ENCODE peak calls at places on chromosome X, in seven cellular contexts. J is amniotic stem cell, N is iPS DF 19.7, O is mammary epithelial cell, A is breast epithelium, H is PC-3, Y is endothelial cell of umbilical vein. G is an unnamed sample.

GRCh38 chrX:153726286-153727107 is 1.8 kb downstream of the ABCD1 start:
- DNase-seq in H (peak; percentile 31), J (no peak), N (no peak), Y (peak; percentile 56), A (no peak), O (no peak), G (peak; percentile 63)

GRCh38 chrX:119455264-119455663 is 13.0 kb upstream of the SLC25A5 start:
- DNase-seq in A (no peak), H (peak; percentile 75), Y (no peak), N (no peak), O (peak; percentile 35), J (no peak), G (no peak)

GRCh38 chrX:79162076-79162475 is 17.6 kb downstream of the GPR174 start:
- DNase-seq in J (no peak), H (no peak), N (no peak), O (no peak), Y (no peak), A (no peak), G (peak; percentile 0)

GRCh38 chrX:100995469-100995868 is 26.0 kb downstream of the ARL13A start:
- DNase-seq in O (peak; percentile 70), N (no peak), A (no peak), Y (peak; percentile 37), H (peak; percentile 41), J (no peak), G (peak; percentile 78)

GRCh38 chrX:153641575-153642312 is 5.3 kb upstream of the DUSP9 start:
- DNase-seq in J (no peak), N (no peak), A (no peak), O (no peak), Y (no peak), H (no peak), G (no peak)

GRCh38 chrX:42839632-42840031 is 61.7 kb upstream of the PPP1R2C start:
- DNase-seq in H (no peak), Y (no peak), O (no peak), J (no peak), A (no peak), N (no peak), G (no peak)

GRCh38 chrX:140190441-140191108 is 225.3 kb upstream of the CXorf66 start:
- DNase-seq in Y (no peak), A (no peak), H (no peak), O (no peak), N (no peak), J (no peak), G (no peak)

GRCh38 chrX:13432376-13432775 is 112.5 kb upstream of the ATXN3L start:
- DNase-seq in Y (peak; percentile 83), A (peak; percentile 37), N (no peak), H (peak; percentile 45), O (peak; percentile 87), J (peak; percentile 89), G (peak; percentile 89)

GRCh38 chrX:52923781-52924241 is 26.7 kb downstream of the FAM156B start:
- DNase-seq in O (peak; percentile 61), J (no peak), A (no peak), N (no peak), H (peak; percentile 61), Y (peak; percentile 3), G (peak; percentile 22)

GRCh38 chrX:97471071-97471470 is 587.4 kb downstream of the RPA4 start:
- DNase-seq in H (no peak), N (no peak), A (no peak), O (no peak), J (no peak), Y (no peak), G (no peak)

GRCh38 chrX:1167466-1167865 is 45.0 kb downstream of the CRLF2 start:
- DNase-seq in H (no peak), O (no peak), A (no peak), Y (no peak), N (no peak), J (no peak), G (no peak)

GRCh38 chrX:129980540-129981206 is 1.8 kb upstream of the BCORL1 start:
- DNase-seq in H (peak; percentile 15), A (no peak), Y (peak; percentile 14), J (no peak), N (no peak), O (no peak), G (peak; percentile 35)

G was measured in dermis blood vessel endothelial cell.